ENCODE peak calls at places on chromosome 18, in ten cellular contexts. L is T-helper 1 cell; D is germinal center; P is stimulated activated CD8-positive, alpha-beta memory T cell treated with anti-CD3 and anti-CD28 coated beads, Interleukin-15, amount 100 ng/mL, for 24 hours; F is neuronal stem cell; J is activated CD4-positive, alpha-beta T cell treated with anti-CD3 and anti-CD28 coated beads for 4 hours; Z is GM13977; H is effector CD4-positive, alpha-beta T cell; Y is SK-N-DZ; O is CD4-positive, alpha-beta T cell. T is an unnamed sample.

GRCh38 chr18:50203801-50204604 is 9.1 kb upstream of the MYO5B start:
- DNase-seq in D (no peak), F (peak), H (no peak), Z (peak), O (no peak), P (no peak), L (no peak), J (no peak), Y (peak), T (peak)

GRCh38 chr18:21740474-21740723 is 193 bp upstream of the MIB1 start:
- DNase-seq in Z (peak), P (no peak), Y (no peak), H (no peak), D (peak), F (no peak), L (peak), O (peak), J (no peak), T (peak)

GRCh38 chr18:50286391-50287027 is 983 bp downstream of the CXXC1 start:
- DNase-seq in O (no peak), F (no peak), H (no peak), L (no peak), Z (no peak), P (no peak), D (no peak), Y (no peak), J (no peak), T (no peak)

GRCh38 chr18:60555629-60556028 is 183.1 kb upstream of the MC4R start:
- DNase-seq in L (no peak), J (no peak), Z (no peak), P (no peak), H (no peak), F (no peak), O (no peak), Y (no peak), D (no peak), T (no peak)

GRCh38 chr18:71287268-71287667 is 998.4 kb downstream of the SOCS6 start:
- DNase-seq in Y (no peak), L (no peak), F (no peak), Z (no peak), J (no peak), H (no peak), D (no peak), O (no peak), P (no peak), T (no peak)

GRCh38 chr18:2898131-2898640 is 51.4 kb downstream of the EMILIN2 start:
- DNase-seq in H (no peak), O (no peak), P (no peak), L (no peak), Y (no peak), F (no peak), Z (no peak), J (no peak), D (no peak), T (no peak)

GRCh38 chr18:48460929-48461583 is 51.9 kb upstream of the ZBTB7C start:
- DNase-seq in H (no peak), D (no peak), J (no peak), F (no peak), L (no peak), Y (no peak), O (no peak), Z (no peak), P (no peak), T (no peak)

GRCh38 chr18:7584646-7585271 is 17.6 kb downstream of the PTPRM start:
- DNase-seq in Y (no peak), O (no peak), H (no peak), P (no peak), L (no peak), F (no peak), J (no peak), Z (no peak), D (no peak), T (no peak)

GRCh38 chr18:74534150-74534969 is at the start of gene CNDP1:
- DNase-seq in P (no peak), Y (no peak), O (no peak), J (no peak), Z (no peak), H (no peak), L (no peak), F (no peak), D (no peak), T (no peak)

GRCh38 chr18:58659691-58660090 is 11.6 kb upstream of the MALT1 start:
- DNase-seq in H (no peak), Y (no peak), Z (no peak), J (no peak), F (no peak), P (no peak), D (no peak), L (no peak), O (no peak), T (no peak)

GRCh38 chr18:24266124-24266523 is 127.3 kb downstream of the CABYR start:
- DNase-seq in Y (no peak), O (no peak), F (no peak), Z (no peak), J (no peak), D (no peak), H (no peak), L (no peak), P (no peak), T (no peak)

GRCh38 chr18:44651453-44651852 is 29.2 kb upstream of the SETBP1 start:
- DNase-seq in Z (no peak), D (no peak), J (no peak), O (no peak), Y (no peak), H (no peak), F (no peak), P (no peak), L (no peak), T (no peak)

GRCh38 chr18:26440644-26441043 is 107.7 kb downstream of the KCTD1 start:
- DNase-seq in D (no peak), H (no peak), L (no peak), P (no peak), F (no peak), J (no peak), Z (no peak), O (no peak), Y (no peak), T (peak)

GRCh38 chr18:45059695-45060094 is 379.0 kb downstream of the SETBP1 start:
- DNase-seq in P (no peak), L (no peak), F (no peak), Z (no peak), D (no peak), Y (no peak), O (no peak), J (no peak), H (no peak), T (no peak)

T was measured in LNCaP clone FGC.